ENCODE peak calls at places on chromosomes 5 and 9, in six cellular contexts. O is IMR-90, J is H1, H is neuronal stem cell, B is H9, W is mesenchymal stem cell. D is an unnamed sample.

GRCh38 chr9:87122947-87123685 is 175.8 kb upstream of the GAS1 start:
- DNase-seq in O (peak; percentile 76), J (no peak), H (no peak), B (no peak), W (peak; percentile 87), D (no peak)

GRCh38 chr5:147567917-147568598 is 58.2 kb upstream of the DPYSL3 start:
- DNase-seq in O (peak; percentile 80), J (peak; percentile 86), H (peak; percentile 54), B (peak; percentile 93), W (peak; percentile 30), D (peak; percentile 85)

GRCh38 chr5:54630738-54631369 is 113.3 kb downstream of the SNX18 start:
- DNase-seq in O (peak; percentile 18), J (no peak), H (no peak), B (no peak), W (no peak), D (no peak)

GRCh38 chr9:35350212-35350611 is 139.7 kb upstream of the RUSC2 start:
- DNase-seq in O (no peak), J (no peak), H (no peak), B (no peak), W (no peak), D (no peak)

GRCh38 chr9:36928670-36929349 is 105.3 kb downstream of the PAX5 start:
- DNase-seq in O (peak; percentile 25), J (no peak), H (no peak), B (no peak), W (peak; percentile 34), D (peak; percentile 23)

GRCh38 chr9:131748411-131748955 is 8.6 kb upstream of the RAPGEF1 start:
- DNase-seq in O (no peak), J (no peak), H (no peak), B (no peak), W (no peak), D (no peak)

GRCh38 chr9:19682416-19682815 is 106.4 kb downstream of the SLC24A2 start:
- DNase-seq in O (no peak), J (no peak), H (no peak), B (no peak), W (no peak), D (no peak)

GRCh38 chr5:149886697-149887470 is 57.7 kb downstream of the PDE6A start:
- DNase-seq in O (peak; percentile 33), J (no peak), H (no peak), B (no peak), W (peak; percentile 47), D (no peak)

GRCh38 chr5:179927834-179928233 is 20.1 kb upstream of the TBC1D9B start:
- DNase-seq in O (no peak), J (no peak), H (no peak), B (no peak), W (no peak), D (no peak)

GRCh38 chr9:9108641-9109040 is 1309.1 kb upstream of the DMAC1 start:
- DNase-seq in O (no peak), J (peak; percentile 13), H (no peak), B (no peak), W (no peak), D (peak; percentile 72)

GRCh38 chr9:23638837-23639426 is 187.1 kb downstream of the ELAVL2 start:
- DNase-seq in O (no peak), J (no peak), H (no peak), B (no peak), W (peak; percentile 1), D (no peak)

GRCh38 chr9:131125038-131125287 is 423 bp upstream of the NUP214 start:
- DNase-seq in O (no peak), J (no peak), H (no peak), B (no peak), W (no peak), D (no peak)

GRCh38 chr5:1009359-1010180 is 968 bp downstream of the NKD2 start:
- DNase-seq in O (no peak), J (no peak), H (no peak), B (no peak), W (no peak), D (no peak)

GRCh38 chr5:77935516-77936364 is 159.6 kb upstream of the TBCA start:
- DNase-seq in O (no peak), J (no peak), H (no peak), B (no peak), W (no peak), D (no peak)

GRCh38 chr5:174910245-174910737 is 185.9 kb downstream of the MSX2 start:
- DNase-seq in O (peak; percentile 18), J (peak; percentile 59), H (peak; percentile 67), B (peak; percentile 88), W (peak; percentile 12), D (peak; percentile 76)

GRCh38 chr5:10576121-10576789 is 12.4 kb downstream of the ANKRD33B start:
- DNase-seq in O (no peak), J (no peak), H (no peak), B (no peak), W (no peak), D (no peak)

GRCh38 chr9:114278881-114279570 is 43.9 kb upstream of the ORM1 start:
- DNase-seq in O (peak; percentile 51), J (no peak), H (no peak), B (no peak), W (peak; percentile 85), D (peak; percentile 40)

GRCh38 chr9:109107402-109108240 is 12.1 kb downstream of the TMEM245 start:
- DNase-seq in O (peak; percentile 81), J (no peak), H (no peak), B (no peak), W (peak; percentile 79), D (peak; percentile 50)

GRCh38 chr5:190366-191035 is 794 bp upstream of the LRRC14B start:
- DNase-seq in O (no peak), J (no peak), H (no peak), B (no peak), W (no peak), D (no peak)

GRCh38 chr9:27528278-27528885 is 1.2 kb downstream of the MOB3B start:
- DNase-seq in O (peak; percentile 21), J (peak; percentile 63), H (peak; percentile 69), B (peak; percentile 90), W (peak; percentile 67), D (peak; percentile 94)

GRCh38 chr9:138047469-138048040 is 170.0 kb downstream of the CACNA1B start:
- DNase-seq in O (no peak), J (no peak), H (no peak), B (no peak), W (no peak), D (no peak)

GRCh38 chr9:135253305-135254004 is 166.0 kb downstream of the OLFM1 start:
- DNase-seq in O (no peak), J (no peak), H (no peak), B (peak; percentile 80), W (no peak), D (peak; percentile 80)

GRCh38 chr5:398475-399295 is 44.3 kb upstream of the EXOC3 start:
- DNase-seq in O (no peak), J (no peak), H (no peak), B (peak; percentile 48), W (no peak), D (peak; percentile 23)

GRCh38 chr5:168752416-168753190 is 173.4 kb upstream of the PANK3 start:
- DNase-seq in O (no peak), J (no peak), H (no peak), B (no peak), W (no peak), D (no peak)

GRCh38 chr9:86082870-86083269 is 16.5 kb downstream of the GOLM1 start:
- DNase-seq in O (no peak), J (no peak), H (no peak), B (no peak), W (no peak), D (no peak)

GRCh38 chr5:77777281-77777892 is 1.2 kb upstream of the TBCA start:
- DNase-seq in O (peak; percentile 49), J (no peak), H (no peak), B (no peak), W (no peak), D (no peak)

GRCh38 chr5:74766348-74766886 is 500 bp downstream of the GFM2 start:
- DNase-seq in O (peak; percentile 64), J (no peak), H (peak; percentile 21), B (no peak), W (peak; percentile 75), D (peak; percentile 71)

GRCh38 chr9:111236337-111236736 is 93.7 kb downstream of the OR2K2 start:
- DNase-seq in O (peak; percentile 37), J (no peak), H (no peak), B (no peak), W (no peak), D (peak; percentile 9)
- H2BK15ac ChIP-seq in O (no peak overlapping the region), J (no peak overlapping the region), H (no peak overlapping the region), B (no peak overlapping the region), W (no peak overlapping the region), D (no peak overlapping the region)

GRCh38 chr9:4662989-4663792 is 1.1 kb downstream of the PLPP6 start:
- DNase-seq in O (peak; percentile 47), J (no peak), H (no peak), B (no peak), W (peak; percentile 87), D (peak; percentile 61)

GRCh38 chr9:4661165-4662095 is 664 bp upstream of the PLPP6 start:
- DNase-seq in O (peak; percentile 55), J (no peak), H (no peak), B (no peak), W (peak; percentile 36), D (no peak)

GRCh38 chr9:4665357-4665756 is 923 bp downstream of the SPATA6L start:
- DNase-seq in O (peak; percentile 45), J (no peak), H (no peak), B (no peak), W (peak; percentile 71), D (peak; percentile 54)

GRCh38 chr9:4663956-4664355 is 1.9 kb downstream of the PLPP6 start:
- DNase-seq in O (no peak), J (no peak), H (no peak), B (no peak), W (peak; percentile 38), D (no peak)

GRCh38 chr9:4662108-4662988 is at the start of gene PLPP6:
- DNase-seq in O (peak; percentile 75), J (peak; percentile 90), H (peak; percentile 63), B (peak; percentile 95), W (peak; percentile 91), D (peak; percentile 97)
- H3K18ac ChIP-seq in O (peak within 1 kb of the TSS; percentile 80), J (peak within 1 kb of the TSS; percentile 63), H (peak within 1 kb of the TSS; percentile 98), B (peak within 1 kb of the TSS; percentile 56), W (peak within 1 kb of the TSS; percentile 89), D (peak within 1 kb of the TSS; percentile 53)

GRCh38 chr5:86797677-86798076 is 179.9 kb downstream of the COX7C start:
- DNase-seq in O (no peak), J (peak; percentile 34), H (peak; percentile 17), B (peak; percentile 68), W (no peak), D (peak; percentile 90)
- H2BK15ac ChIP-seq in O (no peak overlapping the region), J (no peak overlapping the region), H (no peak overlapping the region), B (no peak overlapping the region), W (no peak overlapping the region), D (no peak overlapping the region)

GRCh38 chr5:32170303-32171170 is 3.6 kb downstream of the GOLPH3 start:
- DNase-seq in O (peak; percentile 93), J (no peak), H (no peak), B (no peak), W (peak; percentile 46), D (peak; percentile 43)

GRCh38 chr5:32173394-32174010 is 617 bp downstream of the GOLPH3 start:
- DNase-seq in O (peak; percentile 52), J (no peak), H (no peak), B (peak; percentile 70), W (peak; percentile 67), D (peak; percentile 72)

GRCh38 chr5:32168460-32169033 is 5.6 kb downstream of the GOLPH3 start:
- DNase-seq in O (no peak), J (no peak), H (no peak), B (no peak), W (no peak), D (no peak)

GRCh38 chr5:32172908-32173393 is 1.2 kb downstream of the GOLPH3 start:
- DNase-seq in O (no peak), J (no peak), H (no peak), B (no peak), W (peak; percentile 41), D (peak; percentile 35)

GRCh38 chr5:32174011-32174866 is at the start of gene GOLPH3:
- DNase-seq in O (peak; percentile 83), J (peak; percentile 62), H (peak; percentile 89), B (peak; percentile 93), W (peak; percentile 92), D (peak; percentile 95)
- H3K18ac ChIP-seq in O (peak within 1 kb of the TSS; percentile 93), J (peak within 1 kb of the TSS; percentile 99), H (peak within 1 kb of the TSS; percentile 100), B (peak within 1 kb of the TSS; percentile 99), W (peak within 1 kb of the TSS; percentile 100), D (peak within 1 kb of the TSS; percentile 88)